ENCODE peak calls at places on chromosomes 7 and 10, in six cellular contexts. N is AG08395; Q is coronary artery; M is stimulated activated naive CD8-positive, alpha-beta T cell treated with anti-CD3 and anti-CD28 coated beads, Interleukin-15, Interleukin-2, amounts not matched to agents 100 U/mL and 50 U/mL, for 24 hours; P is mucosa of descending colon; G is cardiac fibroblast. E is an unnamed sample.

GRCh38 chr7:70778585-70778984 is 353.4 kb upstream of the GALNT17 start:
- DNase-seq in N (no peak), Q (no peak), M (no peak), P (no peak), G (no peak), E (no peak)

GRCh38 chr7:102287082-102287464 is 405 bp downstream of the SH2B2 start:
- DNase-seq in N (no peak), Q (no peak), M (no peak), P (no peak), G (no peak), E (no peak)

GRCh38 chr10:122280156-122280555 is 9.1 kb downstream of the BTBD16 start:
- DNase-seq in N (no peak), Q (peak; percentile 62), M (no peak), P (no peak), G (no peak), E (no peak)

GRCh38 chr10:111600772-111601171 is 523.9 kb downstream of the ADRA2A start:
- DNase-seq in N (no peak), Q (no peak), M (no peak), P (peak; percentile 43), G (no peak), E (no peak)

GRCh38 chr7:22920664-22921063 is 93.3 kb downstream of the HYCC1 start:
- DNase-seq in N (no peak), Q (no peak), M (no peak), P (no peak), G (no peak), E (no peak)

GRCh38 chr10:78357027-78357672 is 323.5 kb downstream of the RPS24 start:
- DNase-seq in N (no peak), Q (no peak), M (no peak), P (no peak), G (peak; percentile 15), E (no peak)

GRCh38 chr10:28676297-28676967 is 889 bp upstream of the BAMBI start:
- DNase-seq in N (no peak), Q (no peak), M (peak; percentile 21), P (no peak), G (no peak), E (no peak)

GRCh38 chr10:114403545-114404161 is 649 bp downstream of the AFAP1L2 start:
- DNase-seq in N (no peak), Q (no peak), M (no peak), P (no peak), G (no peak), E (no peak)

GRCh38 chr7:149869291-149869650 is 4.5 kb upstream of the ATP6V0E2 start:
- DNase-seq in N (no peak), Q (peak; percentile 60), M (no peak), P (no peak), G (no peak), E (no peak)

GRCh38 chr7:137245186-137245585 is 98.3 kb downstream of the PTN start:
- DNase-seq in N (no peak), Q (no peak), M (no peak), P (no peak), G (no peak), E (no peak)

GRCh38 chr10:45302573-45302972 is 12.8 kb downstream of the OR13A1 start:
- DNase-seq in N (no peak), Q (no peak), M (no peak), P (no peak), G (no peak), E (no peak)

GRCh38 chr10:85668522-85668921 is 698.1 kb downstream of the GRID1 start:
- DNase-seq in N (no peak), Q (no peak), M (no peak), P (no peak), G (no peak), E (no peak)

GRCh38 chr10:131261890-131262289 is 49.6 kb downstream of the TCERG1L start:
- DNase-seq in N (no peak), Q (no peak), M (no peak), P (no peak), G (no peak), E (no peak)

GRCh38 chr7:3067606-3068005 is 23.9 kb upstream of the CARD11 start:
- DNase-seq in N (no peak), Q (no peak), M (no peak), P (no peak), G (no peak), E (no peak)

GRCh38 chr7:155369-156000 is 36.9 kb upstream of the FAM20C start:
- DNase-seq in N (no peak), Q (no peak), M (no peak), P (no peak), G (no peak), E (no peak)

GRCh38 chr7:129778770-129779601 is 167.5 kb downstream of the NRF1 start:
- DNase-seq in N (peak; percentile 32), Q (no peak), M (peak; percentile 25), P (no peak), G (no peak), E (peak; percentile 38)

GRCh38 chr10:129938460-129938859 is 25.6 kb downstream of the EBF3 start:
- DNase-seq in N (no peak), Q (no peak), M (no peak), P (peak; percentile 17), G (no peak), E (no peak)

GRCh38 chr10:16944961-16945360 is 127.7 kb upstream of the RSU1 start:
- DNase-seq in N (no peak), Q (no peak), M (no peak), P (no peak), G (peak; percentile 8), E (no peak)

GRCh38 chr10:46227571-46228075 is 59.2 kb upstream of the ANTXRL start:
- DNase-seq in N (no peak), Q (peak; percentile 68), M (no peak), P (no peak), G (no peak), E (no peak)

GRCh38 chr7:21886396-21886795 is 59.3 kb downstream of the CDCA7L start:
- DNase-seq in N (no peak), Q (no peak), M (no peak), P (no peak), G (no peak), E (no peak)

GRCh38 chr7:75740846-75741497 is 2.2 kb upstream of the HIP1 start:
- DNase-seq in N (no peak), Q (no peak), M (peak; percentile 24), P (peak; percentile 61), G (peak; percentile 32), E (no peak)

GRCh38 chr10:103835121-103836045 is 20.0 kb downstream of the SH3PXD2A start:
- DNase-seq in N (peak; percentile 82), Q (peak; percentile 93), M (no peak), P (no peak), G (peak; percentile 95), E (no peak)

GRCh38 chr10:12113627-12114026 is 15.8 kb upstream of the SEC61A2 start:
- DNase-seq in N (no peak), Q (no peak), M (no peak), P (no peak), G (no peak), E (no peak)

GRCh38 chr7:4769753-4770152 is 5.7 kb upstream of the AP5Z1 start:
- DNase-seq in N (no peak), Q (no peak), M (no peak), P (no peak), G (peak; percentile 54), E (no peak)

GRCh38 chr10:70722820-70723424 is 50.6 kb downstream of the ADAMTS14 start:
- DNase-seq in N (peak; percentile 63), Q (no peak), M (no peak), P (no peak), G (peak; percentile 13), E (no peak)

GRCh38 chr10:119652361-119652760 is 1.2 kb downstream of the BAG3 start:
- DNase-seq in N (peak; percentile 61), Q (no peak), M (peak; percentile 12), P (no peak), G (peak; percentile 72), E (no peak)

GRCh38 chr10:7525314-7526016 is 114.6 kb upstream of the SFMBT2 start:
- DNase-seq in N (peak; percentile 81), Q (no peak), M (peak; percentile 63), P (no peak), G (peak; percentile 82), E (peak; percentile 52)

GRCh38 chr10:69438531-69439349 is 12.5 kb upstream of the TSPAN15 start:
- DNase-seq in N (peak; percentile 44), Q (no peak), M (no peak), P (no peak), G (peak; percentile 51), E (no peak)

GRCh38 chr10:63210611-63211196 is 77.6 kb downstream of the NRBF2 start:
- DNase-seq in N (no peak), Q (no peak), M (no peak), P (no peak), G (peak; percentile 60), E (no peak)

GRCh38 chr10:123911866-123912265 is 20.3 kb upstream of the CPXM2 start:
- DNase-seq in N (no peak), Q (no peak), M (no peak), P (no peak), G (no peak), E (no peak)

GRCh38 chr7:35792472-35793224 is 8.2 kb upstream of the SEPTIN7 start:
- DNase-seq in N (no peak), Q (no peak), M (no peak), P (no peak), G (peak; percentile 84), E (no peak)

GRCh38 chr10:22301193-22301592 is 15.0 kb upstream of the COMMD3 start:
- DNase-seq in N (no peak), Q (no peak), M (no peak), P (no peak), G (no peak), E (no peak)

GRCh38 chr10:97024181-97025073 is 161.3 kb downstream of the SLIT1 start:
- DNase-seq in N (no peak), Q (no peak), M (no peak), P (no peak), G (peak; percentile 52), E (no peak)

GRCh38 chr7:466465-467191 is 53.0 kb downstream of the PDGFA start:
- DNase-seq in N (no peak), Q (no peak), M (no peak), P (peak; percentile 21), G (no peak), E (no peak)

GRCh38 chr10:103560886-103561285 is 67.4 kb downstream of the NEURL1 start:
- DNase-seq in N (no peak), Q (no peak), M (no peak), P (peak; percentile 19), G (no peak), E (no peak)

GRCh38 chr10:103772096-103772845 is 83.1 kb downstream of the SH3PXD2A start:
- DNase-seq in N (peak; percentile 90), Q (peak; percentile 83), M (peak; percentile 74), P (peak; percentile 91), G (peak; percentile 87), E (peak; percentile 73)

GRCh38 chr10:47361293-47361692 is 13.1 kb downstream of the RBP3 start:
- DNase-seq in N (peak; percentile 52), Q (peak; percentile 45), M (peak; percentile 52), P (no peak), G (peak; percentile 41), E (peak; percentile 54)

GRCh38 chr7:71739520-71740195 is 607.7 kb downstream of the GALNT17 start:
- DNase-seq in N (no peak), Q (no peak), M (no peak), P (no peak), G (no peak), E (no peak)

GRCh38 chr10:99292159-99292558 is 37.0 kb upstream of the CNNM1 start:
- DNase-seq in N (peak; percentile 80), Q (no peak), M (no peak), P (no peak), G (peak; percentile 12), E (no peak)